ENCODE peak calls at places on chromosomes 5 and 9, in eight cellular contexts. One of them, this sample, is unnamed.

GRCh38 chr5:122089614-122090013 is 11.6 kb upstream of the LOX start:
- DNase-seq in coronary artery: no peak
- DNase-seq in cardiac muscle cell: peak; percentile 87
- DNase-seq in GM10248: no peak
- DNase-seq in DND-41: peak; percentile 9
- DNase-seq in astrocyte: peak; percentile 99
- DNase-seq in epithelial cell of proximal tubule: no peak
- DNase-seq in pancreas: no peak
- DNase-seq in this sample: no peak

GRCh38 chr5:119255571-119256356 is 100.1 kb upstream of the TNFAIP8 start:
- DNase-seq in coronary artery: no peak
- DNase-seq in cardiac muscle cell: peak; percentile 33
- DNase-seq in GM10248: peak; percentile 21
- DNase-seq in DND-41: no peak
- DNase-seq in astrocyte: no peak
- DNase-seq in epithelial cell of proximal tubule: no peak
- DNase-seq in pancreas: no peak
- DNase-seq in this sample: no peak

GRCh38 chr5:179124853-179125788 is 64.9 kb downstream of the ZNF354C start:
- DNase-seq in coronary artery: peak; percentile 55
- DNase-seq in cardiac muscle cell: no peak
- DNase-seq in GM10248: no peak
- DNase-seq in DND-41: no peak
- DNase-seq in astrocyte: no peak
- DNase-seq in epithelial cell of proximal tubule: no peak
- DNase-seq in pancreas: no peak
- DNase-seq in this sample: no peak

GRCh38 chr5:172820046-172820767 is 13.8 kb upstream of the ERGIC1 start:
- DNase-seq in coronary artery: peak; percentile 71
- DNase-seq in cardiac muscle cell: peak; percentile 81
- DNase-seq in GM10248: no peak
- DNase-seq in DND-41: no peak
- DNase-seq in astrocyte: peak; percentile 78
- DNase-seq in epithelial cell of proximal tubule: peak; percentile 64
- DNase-seq in pancreas: no peak
- DNase-seq in this sample: peak; percentile 69

GRCh38 chr5:132055808-132056609 is 4.4 kb upstream of the IL3 start:
- DNase-seq in coronary artery: peak; percentile 66
- DNase-seq in cardiac muscle cell: no peak
- DNase-seq in GM10248: peak; percentile 16
- DNase-seq in DND-41: peak; percentile 45
- DNase-seq in astrocyte: no peak
- DNase-seq in epithelial cell of proximal tubule: no peak
- DNase-seq in pancreas: peak; percentile 3
- DNase-seq in this sample: no peak

GRCh38 chr5:135834639-135835529 is at the start of gene SLC25A48:
- DNase-seq in coronary artery: peak; percentile 67
- DNase-seq in cardiac muscle cell: peak; percentile 42
- DNase-seq in GM10248: peak; percentile 68
- DNase-seq in DND-41: no peak
- DNase-seq in astrocyte: no peak
- DNase-seq in epithelial cell of proximal tubule: peak; percentile 7
- DNase-seq in pancreas: peak; percentile 76
- DNase-seq in this sample: peak; percentile 78

GRCh38 chr5:122390107-122390506 is 78.1 kb downstream of the SNCAIP start:
- DNase-seq in coronary artery: no peak
- DNase-seq in cardiac muscle cell: no peak
- DNase-seq in GM10248: no peak
- DNase-seq in DND-41: no peak
- DNase-seq in astrocyte: no peak
- DNase-seq in epithelial cell of proximal tubule: no peak
- DNase-seq in pancreas: no peak
- DNase-seq in this sample: no peak

GRCh38 chr9:35604578-35605335 is at the start of gene TESK1:
- DNase-seq in coronary artery: peak; percentile 86
- DNase-seq in cardiac muscle cell: peak; percentile 65
- DNase-seq in GM10248: peak; percentile 92
- DNase-seq in DND-41: peak; percentile 77
- DNase-seq in astrocyte: peak; percentile 19
- DNase-seq in epithelial cell of proximal tubule: no peak
- DNase-seq in pancreas: peak; percentile 82
- DNase-seq in this sample: peak; percentile 84

GRCh38 chr5:54148858-54149257 is 161.5 kb downstream of the ARL15 start:
- DNase-seq in coronary artery: no peak
- DNase-seq in cardiac muscle cell: no peak
- DNase-seq in GM10248: no peak
- DNase-seq in DND-41: no peak
- DNase-seq in astrocyte: no peak
- DNase-seq in epithelial cell of proximal tubule: no peak
- DNase-seq in pancreas: no peak
- DNase-seq in this sample: no peak

GRCh38 chr5:77844408-77845272 is 68.5 kb upstream of the TBCA start:
- DNase-seq in coronary artery: no peak
- DNase-seq in cardiac muscle cell: peak; percentile 15
- DNase-seq in GM10248: peak; percentile 39
- DNase-seq in DND-41: no peak
- DNase-seq in astrocyte: no peak
- DNase-seq in epithelial cell of proximal tubule: no peak
- DNase-seq in pancreas: no peak
- DNase-seq in this sample: no peak
- TF ChIP-seq CTCF in coronary artery: peak; percentile 17
- TF ChIP-seq CTCF in cardiac muscle cell: peak; percentile 49
- TF ChIP-seq CTCF in GM10248: peak; percentile 16
- TF ChIP-seq CTCF in DND-41: no peak
- TF ChIP-seq CTCF in astrocyte: no peak
- TF ChIP-seq CTCF in epithelial cell of proximal tubule: peak; percentile 19
- TF ChIP-seq CTCF in pancreas: no peak
- TF ChIP-seq CTCF in this sample: no peak

GRCh38 chr5:91182763-91183162 is 200.4 kb downstream of the ARRDC3 start:
- DNase-seq in coronary artery: no peak
- DNase-seq in cardiac muscle cell: peak; percentile 32
- DNase-seq in GM10248: peak; percentile 27
- DNase-seq in DND-41: no peak
- DNase-seq in astrocyte: no peak
- DNase-seq in epithelial cell of proximal tubule: no peak
- DNase-seq in pancreas: no peak
- DNase-seq in this sample: no peak
- TF ChIP-seq CTCF in coronary artery: no peak
- TF ChIP-seq CTCF in cardiac muscle cell: peak; percentile 16
- TF ChIP-seq CTCF in GM10248: no peak
- TF ChIP-seq CTCF in DND-41: no peak
- TF ChIP-seq CTCF in astrocyte: no peak
- TF ChIP-seq CTCF in epithelial cell of proximal tubule: peak; percentile 14
- TF ChIP-seq CTCF in pancreas: no peak
- TF ChIP-seq CTCF in this sample: no peak

GRCh38 chr5:73483676-73484075 is 14.6 kb upstream of the BTF3 start:
- DNase-seq in coronary artery: no peak
- DNase-seq in cardiac muscle cell: no peak
- DNase-seq in GM10248: no peak
- DNase-seq in DND-41: no peak
- DNase-seq in astrocyte: no peak
- DNase-seq in epithelial cell of proximal tubule: no peak
- DNase-seq in pancreas: no peak
- DNase-seq in this sample: no peak
- TF ChIP-seq CTCF in coronary artery: no peak
- TF ChIP-seq CTCF in cardiac muscle cell: no peak
- TF ChIP-seq CTCF in GM10248: no peak
- TF ChIP-seq CTCF in DND-41: no peak
- TF ChIP-seq CTCF in astrocyte: no peak
- TF ChIP-seq CTCF in epithelial cell of proximal tubule: no peak
- TF ChIP-seq CTCF in pancreas: no peak
- TF ChIP-seq CTCF in this sample: no peak

GRCh38 chr5:15807861-15808260 is 307.9 kb downstream of the FBXL7 start:
- DNase-seq in coronary artery: no peak
- DNase-seq in cardiac muscle cell: peak; percentile 53
- DNase-seq in GM10248: no peak
- DNase-seq in DND-41: no peak
- DNase-seq in astrocyte: peak; percentile 54
- DNase-seq in epithelial cell of proximal tubule: no peak
- DNase-seq in pancreas: no peak
- DNase-seq in this sample: no peak
- TF ChIP-seq CTCF in coronary artery: no peak
- TF ChIP-seq CTCF in cardiac muscle cell: peak; percentile 26
- TF ChIP-seq CTCF in GM10248: no peak
- TF ChIP-seq CTCF in DND-41: peak; percentile 5
- TF ChIP-seq CTCF in astrocyte: no peak
- TF ChIP-seq CTCF in epithelial cell of proximal tubule: peak; percentile 6
- TF ChIP-seq CTCF in pancreas: no peak
- TF ChIP-seq CTCF in this sample: no peak

GRCh38 chr9:33778700-33779351 is 16.5 kb upstream of the PRSS3 start:
- DNase-seq in coronary artery: no peak
- DNase-seq in cardiac muscle cell: peak; percentile 73
- DNase-seq in GM10248: peak; percentile 74
- DNase-seq in DND-41: peak; percentile 55
- DNase-seq in astrocyte: peak; percentile 19
- DNase-seq in epithelial cell of proximal tubule: no peak
- DNase-seq in pancreas: peak; percentile 54
- DNase-seq in this sample: peak; percentile 61
- TF ChIP-seq CTCF in coronary artery: peak; percentile 69
- TF ChIP-seq CTCF in cardiac muscle cell: peak; percentile 87
- TF ChIP-seq CTCF in GM10248: peak; percentile 86
- TF ChIP-seq CTCF in DND-41: peak; percentile 85
- TF ChIP-seq CTCF in astrocyte: peak; percentile 89
- TF ChIP-seq CTCF in epithelial cell of proximal tubule: peak; percentile 90
- TF ChIP-seq CTCF in pancreas: peak; percentile 37
- TF ChIP-seq CTCF in this sample: peak; percentile 55

GRCh38 chr9:86119457-86119856 is 20.1 kb upstream of the GOLM1 start:
- DNase-seq in coronary artery: no peak
- DNase-seq in cardiac muscle cell: no peak
- DNase-seq in GM10248: no peak
- DNase-seq in DND-41: no peak
- DNase-seq in astrocyte: no peak
- DNase-seq in epithelial cell of proximal tubule: no peak
- DNase-seq in pancreas: no peak
- DNase-seq in this sample: no peak

GRCh38 chr9:86126998-86127972 is 27.9 kb upstream of the GOLM1 start:
- DNase-seq in coronary artery: no peak
- DNase-seq in cardiac muscle cell: peak; percentile 93
- DNase-seq in GM10248: no peak
- DNase-seq in DND-41: no peak
- DNase-seq in astrocyte: peak; percentile 96
- DNase-seq in epithelial cell of proximal tubule: peak; percentile 80
- DNase-seq in pancreas: peak; percentile 96
- DNase-seq in this sample: peak; percentile 93

GRCh38 chr9:86116425-86116824 is 17.1 kb upstream of the GOLM1 start:
- DNase-seq in coronary artery: no peak
- DNase-seq in cardiac muscle cell: no peak
- DNase-seq in GM10248: no peak
- DNase-seq in DND-41: no peak
- DNase-seq in astrocyte: no peak
- DNase-seq in epithelial cell of proximal tubule: no peak
- DNase-seq in pancreas: no peak
- DNase-seq in this sample: no peak

DNA sequence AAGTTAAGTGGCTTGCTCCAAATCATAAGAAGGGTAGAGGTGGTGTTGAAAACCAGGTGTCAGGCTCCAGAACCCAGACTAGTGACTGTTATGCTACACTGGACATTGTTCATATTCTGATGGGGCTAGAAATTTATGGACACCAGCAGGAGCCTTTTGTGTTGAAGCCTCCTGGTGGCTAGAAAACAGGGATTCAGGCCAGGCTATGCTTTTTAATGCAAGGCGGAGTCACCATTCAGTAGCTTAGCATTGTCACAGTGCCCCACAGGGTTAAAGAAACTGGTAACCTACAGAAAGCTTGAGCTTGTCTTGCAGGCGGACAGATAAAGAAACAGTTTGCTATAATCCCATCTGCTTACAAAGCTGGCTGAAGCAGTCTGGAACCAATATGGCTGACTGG is 23.0 kb upstream of the GOLM1 start:
- DNase-seq in coronary artery: no peak
- DNase-seq in cardiac muscle cell: no peak
- DNase-seq in GM10248: no peak
- DNase-seq in DND-41: no peak
- DNase-seq in astrocyte: no peak
- DNase-seq in epithelial cell of proximal tubule: no peak
- DNase-seq in pancreas: no peak
- DNase-seq in this sample: no peak
- TF ChIP-seq CTCF in coronary artery: no peak
- TF ChIP-seq CTCF in cardiac muscle cell: peak; percentile 14
- TF ChIP-seq CTCF in GM10248: no peak
- TF ChIP-seq CTCF in DND-41: no peak
- TF ChIP-seq CTCF in astrocyte: no peak
- TF ChIP-seq CTCF in epithelial cell of proximal tubule: peak; percentile 18
- TF ChIP-seq CTCF in pancreas: no peak
- TF ChIP-seq CTCF in this sample: no peak

This sample was measured in Calu3.